ENCODE peak calls at places on chromosome 7, in four cellular contexts. C is HEK293T; W is immature natural killer cell; P is activated naive CD4-positive, alpha-beta T cell treated with Interleukin-2 at 50 U/mL for 16 hours. Y is an unnamed sample.

GRCh38 chr7:25117226-25118047 is 7.6 kb downstream of the CYCS start:
- DNase-seq in P (no peak), C (no peak), W (peak; percentile 41), Y (no peak)

GRCh38 chr7:135620447-135620846 is 41.9 kb upstream of the STMP1 start:
- DNase-seq in C (no peak), W (no peak), P (no peak), Y (no peak)

GRCh38 chr7:139588632-139589031 is 65.1 kb downstream of the CLEC2L start:
- DNase-seq in P (no peak), W (no peak), C (no peak), Y (no peak)

GRCh38 chr7:95718556-95719410 is 53.6 kb upstream of the DYNC1I1 start:
- DNase-seq in C (peak; percentile 15), P (no peak), W (no peak), Y (no peak)

GRCh38 chr7:1681581-1681980 is 11.5 kb downstream of the ELFN1 start:
- DNase-seq in P (no peak), W (no peak), C (no peak), Y (no peak)

GRCh38 chr7:569071-569855 is 49.6 kb upstream of the PDGFA start:
- DNase-seq in W (no peak), P (no peak), C (no peak), Y (no peak)

GRCh38 chr7:74475243-74475986 is 21.7 kb downstream of the GTF2IRD1 start:
- DNase-seq in P (no peak), W (no peak), C (no peak), Y (peak; percentile 30)

GRCh38 chr7:18555968-18556367 is 60.4 kb downstream of the HDAC9 start:
- DNase-seq in P (no peak), C (no peak), W (no peak), Y (no peak)

GRCh38 chr7:95582578-95583293 is 13.6 kb downstream of the PDK4 start:
- DNase-seq in C (no peak), W (no peak), P (no peak), Y (no peak)

GRCh38 chr7:97013555-97013954 is 8.2 kb downstream of the DLX6 start:
- DNase-seq in P (no peak), C (no peak), W (no peak), Y (no peak)

GRCh38 chr7:31074403-31074802 is 22.3 kb downstream of the ADCYAP1R1 start:
- DNase-seq in W (no peak), C (no peak), P (no peak), Y (no peak)

GRCh38 chr7:150401861-150402631 is 22.9 kb downstream of the ZNF775 start:
- DNase-seq in P (no peak), W (no peak), C (no peak), Y (peak; percentile 14)